ENCODE peak calls at places on chromosomes 4 and X, in seven cellular contexts. E, Q, Z, U, S, R and I are unnamed samples.

GRCh38 chrX:12974217-12974796 is 603 bp upstream of the TMSB4X start:
- DNase-seq in Q (peak), E (peak), S (peak), Z (no peak), U (no peak), R (peak), I (no peak)

GRCh38 chr4:79446145-79446544 is 38.1 kb upstream of the GK2 start:
- DNase-seq in E (no peak), S (no peak), Z (no peak), R (no peak), Q (no peak), U (no peak), I (no peak)

GRCh38 chrX:2552621-2553297 is 52.0 kb upstream of the DHRSX start:
- DNase-seq in E (peak), Q (peak), Z (no peak), R (no peak), S (no peak), U (no peak), I (no peak)

GRCh38 chr4:74278490-74278889 is 29.8 kb upstream of the EPGN start:
- DNase-seq in R (peak), Z (no peak), U (no peak), S (no peak), Q (no peak), E (no peak), I (no peak)

GRCh38 chr4:77342170-77342810 is 185.3 kb downstream of the CCNG2 start:
- DNase-seq in E (no peak), Z (no peak), S (no peak), R (no peak), Q (no peak), U (no peak), I (no peak)

GRCh38 chrX:72121381-72121780 is 10.3 kb downstream of the RTL5 start:
- DNase-seq in E (peak), S (peak), Q (peak), R (peak), Z (no peak), U (no peak), I (no peak)

GRCh38 chr4:138438608-138439007 is 196.5 kb upstream of the SLC7A11 start:
- DNase-seq in E (peak), R (no peak), S (no peak), Z (no peak), U (no peak), Q (no peak), I (no peak)

GRCh38 chr4:101337688-101338087 is 9.6 kb downstream of the PPP3CA start:
- DNase-seq in R (peak), Z (no peak), U (no peak), E (peak), Q (peak), S (no peak), I (no peak)

GRCh38 chrX:39855748-39856129 is 242.0 kb downstream of the BCOR start:
- DNase-seq in Q (peak), S (peak), U (peak), E (peak), R (peak), Z (peak), I (no peak)

DNA sequence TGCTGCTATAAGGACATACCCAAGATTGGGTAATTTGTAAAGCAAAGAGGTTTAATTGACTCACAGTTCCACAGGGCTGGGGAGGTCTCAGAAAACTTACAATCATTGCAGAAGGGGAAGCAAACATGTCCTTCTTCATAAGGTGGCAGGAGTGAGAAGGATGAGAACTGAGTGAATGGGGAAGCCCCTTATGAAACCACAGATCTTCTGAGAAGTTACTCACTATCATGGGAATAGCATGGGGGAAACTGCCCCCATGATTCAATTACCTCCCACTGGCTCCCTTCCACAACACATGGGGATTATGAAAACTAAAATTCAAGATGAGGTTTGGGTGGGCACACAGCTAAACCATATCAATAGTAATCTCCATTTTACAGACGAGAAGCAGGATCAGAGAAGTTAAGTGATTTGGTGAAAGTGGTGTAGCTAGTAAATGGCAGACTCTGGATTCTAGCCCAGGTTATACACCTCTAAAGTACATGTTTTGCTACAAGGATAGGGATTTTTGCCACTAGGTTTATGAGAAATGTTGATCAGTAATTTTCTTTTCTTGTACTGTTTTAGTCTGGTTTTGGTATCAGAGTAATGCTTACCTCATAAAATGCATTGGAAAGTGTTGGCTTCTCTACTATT is 47.3 kb upstream of the C1GALT1C1 start:
- DNase-seq in R (no peak), Q (no peak), S (no peak), E (no peak), Z (no peak), U (no peak), I (no peak)
- TF ChIP-seq CTCF in R (no peak), Q (no peak), S (no peak), E (no peak), Z (no peak), U (no peak), I (no peak)

DNA sequence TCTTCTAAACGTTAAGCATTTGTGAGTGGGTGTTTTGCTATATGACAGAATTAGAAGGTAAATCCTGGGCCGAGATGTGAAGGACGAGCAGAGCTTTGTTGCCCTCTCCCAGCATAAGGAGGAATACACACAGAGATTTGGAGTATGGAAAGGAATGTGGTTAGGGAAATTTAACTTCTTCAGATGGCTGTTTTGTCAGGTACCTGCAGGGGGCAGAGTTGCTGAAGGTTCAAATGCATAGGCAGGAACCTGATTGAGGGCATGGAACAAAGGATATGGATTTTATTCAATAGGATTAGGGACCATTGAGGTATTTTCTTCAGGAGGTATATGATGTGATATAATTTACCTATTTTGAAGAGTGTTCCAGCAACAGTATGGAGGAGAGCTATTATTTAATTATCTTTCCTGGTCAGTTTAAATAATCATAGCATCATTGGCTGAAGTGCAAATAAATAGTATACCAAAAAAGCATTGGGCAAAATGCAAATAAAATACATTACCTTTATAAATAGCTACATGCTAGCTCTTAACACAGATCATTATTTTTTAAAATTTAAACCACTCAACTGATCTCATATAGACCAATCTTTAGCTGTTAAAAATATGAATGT is 143.6 kb downstream of the SLIT2 start:
- DNase-seq in S (peak), R (peak), E (peak), Z (no peak), Q (peak), U (peak), I (peak)
- TF ChIP-seq CTCF in S (no peak), R (peak), E (peak), Z (no peak), Q (peak), U (peak), I (peak)

GRCh38 chrX:132636080-132636479 is 147.2 kb upstream of the MBNL3 start:
- DNase-seq in Z (no peak), Q (peak), E (no peak), U (no peak), S (no peak), R (peak), I (no peak)
- TF ChIP-seq CTCF in Z (no peak), Q (no peak), E (no peak), U (peak), S (no peak), R (no peak), I (no peak)

GRCh38 chr4:8342651-8343050 is 73.1 kb downstream of the HTRA3 start:
- DNase-seq in U (no peak), Q (no peak), Z (no peak), E (no peak), S (no peak), R (no peak), I (no peak)
- TF ChIP-seq CTCF in U (peak), Q (no peak), Z (no peak), E (no peak), S (no peak), R (no peak), I (peak)

GRCh38 chrX:148556498-148556897 is 56.1 kb downstream of the AFF2 start:
- DNase-seq in R (no peak), Z (no peak), U (no peak), E (no peak), Q (no peak), S (no peak), I (no peak)

GRCh38 chrX:148555101-148555500 is 54.7 kb downstream of the AFF2 start:
- DNase-seq in R (no peak), S (no peak), E (no peak), Z (no peak), Q (no peak), U (no peak), I (no peak)

GRCh38 chrX:148552775-148553174 is 52.4 kb downstream of the AFF2 start:
- DNase-seq in S (no peak), Z (no peak), R (peak), E (no peak), U (no peak), Q (no peak), I (no peak)
- TF ChIP-seq CTCF in S (no peak), Z (no peak), R (peak), E (peak), U (no peak), Q (peak), I (peak)

GRCh38 chr4:57777871-57778270 is 667.7 kb upstream of the IGFBP7 start:
- DNase-seq in E (no peak), Z (no peak), R (no peak), S (no peak), Q (no peak), U (no peak), I (no peak)
- TF ChIP-seq CTCF in E (no peak), Z (no peak), R (no peak), S (no peak), Q (no peak), U (no peak), I (no peak)

DNA sequence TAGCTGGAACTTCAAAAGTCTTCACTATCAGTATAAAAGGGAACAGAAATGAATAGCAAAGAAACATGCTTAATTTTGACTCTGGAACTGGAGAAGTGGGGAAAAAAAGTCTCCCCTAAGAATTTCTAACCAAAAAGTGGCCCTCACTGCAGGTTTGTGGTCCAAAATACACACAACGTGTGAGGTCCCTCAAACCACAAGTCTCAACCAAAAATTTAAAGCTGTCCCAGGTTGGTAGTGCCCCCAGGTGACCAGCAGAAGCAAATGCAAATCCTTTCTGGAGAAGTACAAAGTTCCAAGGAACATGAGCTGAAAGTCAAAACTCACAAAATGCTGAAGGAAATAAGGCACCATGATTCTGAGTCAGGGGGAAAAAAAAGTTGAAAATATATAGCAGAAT is 23.6 kb upstream of the VAMP7 start:
- DNase-seq in U (no peak), E (peak), R (peak), S (no peak), Z (no peak), Q (peak), I (no peak)
- TF ChIP-seq CTCF in U (peak), E (peak), R (peak), S (no peak), Z (no peak), Q (no peak), I (peak)

GRCh38 chr4:184988611-184989010 is 29.7 kb upstream of the HELT start:
- DNase-seq in U (no peak), E (no peak), R (peak), Z (no peak), S (no peak), Q (no peak), I (no peak)

GRCh38 chr4:184987493-184988031 is 30.7 kb upstream of the HELT start:
- DNase-seq in R (no peak), S (no peak), U (no peak), Q (no peak), E (no peak), Z (no peak), I (no peak)

GRCh38 chr4:184980261-184980660 is 38.0 kb upstream of the HELT start:
- DNase-seq in S (no peak), R (no peak), Q (no peak), E (no peak), Z (no peak), U (no peak), I (no peak)

GRCh38 chr4:184979461-184980124 is 38.7 kb upstream of the HELT start:
- DNase-seq in Z (no peak), Q (no peak), U (no peak), S (no peak), R (no peak), E (no peak), I (no peak)

GRCh38 chr4:184983660-184984356 is 34.5 kb upstream of the HELT start:
- DNase-seq in Z (peak), S (peak), Q (peak), R (peak), U (peak), E (peak), I (no peak)
- TF ChIP-seq CTCF in Z (no peak), S (no peak), Q (peak), R (peak), U (peak), E (peak), I (no peak)

DNA sequence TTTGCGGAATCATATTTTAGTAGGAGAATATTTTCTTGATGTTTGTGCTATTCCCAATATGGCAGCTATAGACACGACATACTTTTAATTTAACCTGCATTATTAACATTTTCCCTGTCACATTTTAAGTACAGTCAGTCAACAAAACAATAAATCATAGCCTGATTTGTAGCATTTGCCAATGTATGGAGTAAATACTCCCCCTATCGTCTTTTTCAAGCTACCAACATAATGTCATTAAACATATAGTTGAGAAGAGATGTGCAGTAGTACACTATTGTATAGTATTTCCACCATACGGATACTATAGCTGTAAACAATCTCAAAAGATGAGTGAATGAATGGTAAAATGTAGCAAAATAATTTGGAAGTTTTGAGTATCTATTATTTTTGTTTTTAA is 303.7 kb upstream of the MAGEB2 start:
- DNase-seq in S (no peak), E (peak), Q (no peak), R (no peak), Z (no peak), U (no peak), I (no peak)
- TF ChIP-seq CTCF in S (no peak), E (peak), Q (no peak), R (no peak), Z (no peak), U (no peak), I (no peak)

GRCh38 chrX:149497054-149497453 is 8.1 kb downstream of the IDS start:
- DNase-seq in R (no peak), E (no peak), Q (no peak), U (no peak), S (no peak), Z (no peak), I (no peak)

GRCh38 chrX:149494844-149495565 is 10.1 kb downstream of the IDS start:
- DNase-seq in S (no peak), U (no peak), R (peak), E (no peak), Q (no peak), Z (no peak), I (no peak)

GRCh38 chrX:149491812-149492211 is 13.3 kb downstream of the IDS start:
- DNase-seq in U (no peak), S (no peak), E (no peak), R (no peak), Z (no peak), Q (no peak), I (no peak)

GRCh38 chrX:149495573-149496071 is 9.5 kb downstream of the IDS start:
- DNase-seq in U (peak), Z (no peak), Q (peak), E (peak), S (no peak), R (peak), I (no peak)

GRCh38 chrX:149493567-149494562 is 11.2 kb downstream of the IDS start:
- DNase-seq in U (no peak), Z (no peak), S (no peak), R (no peak), Q (no peak), E (no peak), I (no peak)
- TF ChIP-seq CTCF in U (no peak), Z (no peak), S (no peak), R (peak), Q (no peak), E (no peak), I (no peak)